ENCODE peak calls at places on chromosomes 6 and 20, in ten cellular contexts. N is PC-3; F is ascending aorta; A is Panc1; J is GM23338; C is mesenchymal stem cell; Z is fibroblast of lung; Y is heart right ventricle; B is Caco-2; P is CD8-positive, alpha-beta memory T cell. K is an unnamed sample. For H3K4me1, the result is how much of the 10 kb centered on the place peaks cover.

GRCh38 chr6:15023448-15023847 is 222.4 kb upstream of the JARID2 start:
- DNase-seq in C (no peak), J (no peak), F (no peak), Z (no peak), Y (no peak), A (no peak), P (peak), N (no peak), B (no peak), K (no peak)

GRCh38 chr6:73521351-73522254 is 771 bp upstream of the EEF1A1 start:
- DNase-seq in A (no peak), Z (peak), C (peak), F (peak), J (peak), P (no peak), N (peak), Y (peak), B (no peak), K (peak)

GRCh38 chr6:97174471-97174870 is 108.5 kb downstream of the MMS22L start:
- DNase-seq in Z (no peak), Y (no peak), C (no peak), J (no peak), F (no peak), P (no peak), B (no peak), A (no peak), N (no peak), K (no peak)

GRCh38 chr20:18986895-18987580 is 173.5 kb downstream of the SCP2D1 start:
- DNase-seq in J (no peak), P (no peak), B (no peak), N (no peak), F (peak), Z (no peak), A (no peak), C (no peak), Y (no peak), K (no peak)

GRCh38 chr6:20564777-20565176 is 30.5 kb downstream of the CDKAL1 start:
- DNase-seq in J (no peak), B (no peak), N (no peak), Y (no peak), F (no peak), Z (no peak), A (no peak), P (no peak), C (no peak), K (no peak)

GRCh38 chr6:105769197-105769596 is 316.9 kb upstream of the PRDM1 start:
- DNase-seq in Z (no peak), J (no peak), P (no peak), F (no peak), A (no peak), B (no peak), Y (no peak), C (no peak), N (no peak), K (no peak)

GRCh38 chr6:21031182-21031581 is 496.9 kb downstream of the CDKAL1 start:
- DNase-seq in Z (no peak), A (no peak), N (no peak), Y (no peak), J (no peak), B (no peak), P (no peak), C (no peak), F (no peak), K (no peak)

GRCh38 chr20:19692100-19692499 is 66.0 kb upstream of the RIN2 start:
- DNase-seq in B (no peak), C (no peak), A (no peak), J (no peak), Z (peak), Y (no peak), F (no peak), N (peak), P (no peak), K (no peak)

GRCh38 chr20:45450097-45450818 is 19.3 kb upstream of the WFDC2 start:
- DNase-seq in N (peak), P (no peak), B (peak), F (no peak), J (peak), Y (no peak), C (peak), Z (peak), A (peak), K (no peak)

GRCh38 chr6:28782113-28782673 is 141.6 kb downstream of the TRIM27 start:
- DNase-seq in F (no peak), J (no peak), P (no peak), A (no peak), Y (no peak), B (no peak), Z (no peak), C (no peak), N (no peak), K (no peak)

GRCh38 chr20:3194617-3195280 is 9.7 kb downstream of the DDRGK1 start:
- DNase-seq in F (no peak), N (no peak), Y (no peak), B (no peak), P (no peak), A (no peak), Z (no peak), J (no peak), C (no peak), K (peak)

GRCh38 chr6:45784250-45784649 is 231.4 kb downstream of the CLIC5 start:
- DNase-seq in J (no peak), Z (no peak), N (no peak), C (no peak), B (no peak), P (no peak), F (no peak), Y (no peak), A (no peak), K (no peak)

GRCh38 chr20:32207211-32207625 is 325 bp downstream of the PLAGL2 start:
- DNase-seq in A (no peak), B (no peak), Z (no peak), Y (no peak), N (no peak), F (no peak), C (no peak), J (peak), P (peak), K (peak)

GRCh38 chr6:6583836-6584235 is 4.7 kb upstream of the LY86 start:
- DNase-seq in C (no peak), B (no peak), N (no peak), A (no peak), Y (no peak), J (no peak), F (no peak), Z (no peak), P (no peak), K (no peak)

GRCh38 chr6:27178001-27178730 is 69.3 kb upstream of the PRSS16 start:
- DNase-seq in Y (peak), A (peak), N (peak), F (peak), P (peak), J (peak), B (peak), Z (peak), C (peak), K (no peak)

GRCh38 chr6:134287863-134288537 is 29.9 kb downstream of the SGK1 start:
- DNase-seq in C (peak), B (no peak), Z (peak), A (no peak), F (no peak), J (no peak), Y (no peak), P (no peak), N (no peak), K (no peak)

GRCh38 chr6:45507156-45507555 is 129.4 kb upstream of the SUPT3H start:
- DNase-seq in Z (no peak), Y (no peak), P (no peak), B (no peak), F (no peak), A (no peak), C (no peak), N (peak), J (no peak), K (no peak)

GRCh38 chr6:83365931-83366330 is 64.9 kb downstream of the ME1 start:
- DNase-seq in Z (peak), Y (no peak), A (no peak), P (no peak), N (no peak), C (no peak), B (no peak), J (no peak), F (no peak), K (no peak)

DNA sequence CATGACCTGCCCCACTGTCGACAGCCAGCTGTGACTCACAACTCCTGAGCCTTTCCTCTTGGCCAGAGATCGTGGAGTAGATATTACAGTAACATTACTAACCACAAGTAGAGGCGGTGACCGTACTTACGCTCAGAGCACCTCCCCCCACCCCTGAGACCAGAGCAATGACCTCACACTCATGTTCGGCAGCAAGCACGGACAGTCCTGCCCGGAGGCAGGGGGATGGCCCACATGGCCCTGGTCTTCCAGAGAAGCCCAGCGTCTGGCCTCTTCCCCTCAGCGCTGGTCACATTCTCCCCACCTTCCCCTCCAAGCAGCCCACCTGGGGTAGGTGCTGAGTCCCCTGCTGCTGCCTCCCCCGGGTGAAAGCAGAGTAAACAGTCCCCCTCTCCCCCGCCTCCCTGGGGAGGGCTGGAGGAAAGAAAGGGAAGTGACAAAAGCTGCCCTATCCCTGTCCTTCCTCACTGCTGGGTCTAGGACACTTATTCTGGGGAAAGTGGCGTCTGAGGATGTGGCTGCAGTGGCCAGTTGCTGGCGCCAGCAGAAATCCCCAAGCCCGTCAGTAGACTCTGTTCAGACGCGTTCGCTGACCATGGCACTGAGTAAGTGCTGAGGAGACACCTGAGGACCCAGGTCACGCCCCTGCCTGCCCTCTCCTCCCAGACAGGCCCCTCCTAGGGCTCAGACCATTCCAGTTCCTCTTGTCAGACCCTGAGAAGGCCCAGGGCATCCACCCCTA is 68.5 kb downstream of the MRPL14 start:
- DNase-seq in P (no peak), Z (peak), J (no peak), F (peak), C (peak), Y (peak), B (no peak), N (peak), A (peak), K (peak)
- H3K4me3 ChIP-seq in P (no peak), Z (no peak), J (no peak), F (peak), C (no peak), Y (peak), B (no peak), N (no peak), A (peak), K (no peak)

GRCh38 chr6:36117639-36118549 is 12.4 kb upstream of the MAPK13 start:
- DNase-seq in C (no peak), B (no peak), P (no peak), J (no peak), Z (no peak), F (no peak), A (no peak), Y (no peak), N (no peak), K (no peak)

GRCh38 chr6:36115412-36115811 is 14.9 kb upstream of the MAPK13 start:
- DNase-seq in F (no peak), A (no peak), C (no peak), Z (no peak), J (no peak), N (no peak), Y (no peak), P (no peak), B (no peak), K (no peak)

GRCh38 chr6:36116943-36117342 is 13.4 kb upstream of the MAPK13 start:
- DNase-seq in P (no peak), A (no peak), Z (no peak), Y (no peak), F (no peak), N (no peak), C (no peak), B (no peak), J (no peak), K (no peak)

GRCh38 chr6:36116066-36116465 is 14.2 kb upstream of the MAPK13 start:
- DNase-seq in B (no peak), A (no peak), F (no peak), N (no peak), J (no peak), Y (no peak), Z (no peak), P (no peak), C (no peak), K (no peak)

DNA sequence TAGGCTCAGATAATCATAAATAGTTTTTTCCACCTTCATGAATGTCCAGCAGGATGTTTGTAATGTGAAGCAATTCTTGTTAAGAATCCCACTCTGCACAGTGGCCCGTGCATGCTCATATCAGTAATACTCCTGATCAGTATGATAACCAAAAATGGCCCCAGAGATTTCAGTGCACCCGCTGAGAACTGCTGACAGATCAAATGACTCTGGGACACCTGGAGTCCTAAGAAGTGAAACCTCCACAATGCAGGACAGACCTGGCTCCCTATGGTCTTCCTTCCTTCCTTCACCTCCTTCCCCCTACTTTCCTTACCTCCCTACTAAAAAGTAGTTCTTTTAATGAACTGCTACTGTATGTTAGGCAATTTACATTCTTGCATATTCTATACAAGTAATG is 13.8 kb upstream of the MAPK13 start:
- DNase-seq in Y (no peak), J (no peak), N (no peak), B (no peak), C (no peak), Z (no peak), P (no peak), A (no peak), F (no peak), K (no peak)
- H3K4me1 ChIP-seq in Y (under half), J (under half), N (under half), B (under half), C (under half), Z (under half), P (half or more), A (under half), F (under half), K (under half)

GRCh38 chr20:34045930-34046329 is 52.2 kb downstream of the RALY start:
- DNase-seq in J (peak), N (no peak), A (no peak), F (no peak), P (no peak), Z (no peak), Y (no peak), B (no peak), C (no peak), K (no peak)

GRCh38 chr20:34046330-34046729 is 52.6 kb downstream of the RALY start:
- DNase-seq in Y (no peak), Z (no peak), B (peak), A (no peak), F (no peak), P (no peak), C (no peak), N (no peak), J (no peak), K (no peak)

GRCh38 chr20:34049389-34049788 is 55.7 kb downstream of the RALY start:
- DNase-seq in F (no peak), A (no peak), Y (no peak), J (no peak), N (no peak), C (no peak), Z (no peak), B (no peak), P (no peak), K (no peak)

GRCh38 chr20:34045294-34045693 is 51.6 kb downstream of the RALY start:
- DNase-seq in C (no peak), A (no peak), F (no peak), Y (peak), J (no peak), B (peak), Z (no peak), N (no peak), P (no peak), K (no peak)

GRCh38 chr20:34047010-34047687 is 53.4 kb downstream of the RALY start:
- DNase-seq in N (no peak), B (no peak), Z (no peak), J (no peak), P (no peak), C (no peak), F (no peak), Y (no peak), A (no peak), K (no peak)
- H3K4me3 ChIP-seq in N (no peak), B (no peak), Z (no peak), J (no peak), P (no peak), C (no peak), F (no peak), Y (no peak), A (no peak), K (no peak)

DNA sequence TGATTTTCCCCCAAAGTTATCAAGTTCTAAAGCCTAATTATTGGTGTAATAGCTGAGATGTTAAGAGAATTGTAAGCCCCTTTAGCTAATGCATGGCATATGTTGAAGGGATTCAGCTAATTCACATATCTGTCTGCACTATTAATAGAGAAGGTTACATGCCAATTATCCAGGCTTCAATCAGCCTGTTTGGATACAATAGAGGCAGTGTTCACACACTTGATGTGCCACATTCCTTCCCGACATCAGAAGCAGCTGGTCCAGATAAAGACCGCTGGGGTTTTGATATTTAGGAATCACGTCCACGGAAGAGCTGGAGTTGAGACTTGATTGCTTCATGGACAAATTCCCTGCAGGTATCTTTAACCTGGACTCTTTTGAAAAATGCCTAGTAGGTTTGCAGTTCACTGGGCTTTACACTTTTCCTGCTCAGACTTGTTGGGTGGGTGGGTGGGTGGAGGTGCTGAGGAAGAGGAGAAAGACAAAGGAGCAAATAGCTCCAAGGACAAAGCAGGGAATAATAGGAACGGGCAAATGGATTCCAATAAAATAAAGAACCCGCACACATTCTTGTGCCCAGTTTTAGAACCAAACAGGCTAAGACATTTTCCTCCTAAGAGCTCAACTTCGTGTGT is 142.6 kb upstream of the ZNF217 start:
- DNase-seq in Z (peak), A (no peak), C (no peak), P (no peak), B (peak), N (peak), Y (no peak), J (no peak), F (no peak), K (no peak)
- H3K4me1 ChIP-seq in Z (under half), A (half or more), C (under half), P (under half), B (half or more), N (half or more), Y (under half), J (half or more), F (under half), K (under half)

GRCh38 chr6:136969930-136970329 is 47.8 kb downstream of the SLC35D3 start:
- DNase-seq in F (no peak), Z (no peak), C (no peak), Y (no peak), N (peak), B (no peak), J (no peak), A (no peak), P (no peak), K (no peak)
- H3K4me3 ChIP-seq in F (no peak), Z (no peak), C (no peak), Y (no peak), N (no peak), B (no peak), J (no peak), A (no peak), P (no peak), K (no peak)

GRCh38 chr20:47774081-47774777 is 11.1 kb downstream of the SULF2 start:
- DNase-seq in A (no peak), C (no peak), Y (peak), J (no peak), N (no peak), P (no peak), Z (no peak), F (no peak), B (no peak), K (peak)
- H3K4me1 ChIP-seq in A (under half), C (under half), Y (under half), J (under half), N (under half), P (under half), Z (under half), F (under half), B (under half), K (under half)

K was measured in kidney.